ENCODE peak calls at places on chromosomes 11 and 22, in seven cellular contexts. One of them, this sample, is unnamed.

GRCh38 chr22:29060251-29060650 is 1.4 kb downstream of the C22orf31 start:
- DNase-seq in body of pancreas: no peak
- DNase-seq in A549: no peak
- DNase-seq in stomach: no peak
- DNase-seq in right lobe of liver: no peak
- DNase-seq in ovary: no peak
- DNase-seq in adrenal gland: no peak
- DNase-seq in this sample: no peak

GRCh38 chr11:61652135-61652534 is 28.1 kb upstream of the DAGLA start:
- DNase-seq in body of pancreas: no peak
- DNase-seq in A549: no peak
- DNase-seq in stomach: no peak
- DNase-seq in right lobe of liver: no peak
- DNase-seq in ovary: no peak
- DNase-seq in adrenal gland: no peak
- DNase-seq in this sample: no peak

GRCh38 chr11:8867856-8868705 is 42.9 kb upstream of the AKIP1 start:
- DNase-seq in body of pancreas: no peak
- DNase-seq in A549: no peak
- DNase-seq in stomach: no peak
- DNase-seq in right lobe of liver: no peak
- DNase-seq in ovary: no peak
- DNase-seq in adrenal gland: no peak
- DNase-seq in this sample: no peak

GRCh38 chr11:104105155-104105554 is 58.8 kb downstream of the PDGFD start:
- DNase-seq in body of pancreas: no peak
- DNase-seq in A549: no peak
- DNase-seq in stomach: no peak
- DNase-seq in right lobe of liver: no peak
- DNase-seq in ovary: no peak
- DNase-seq in adrenal gland: no peak
- DNase-seq in this sample: no peak

GRCh38 chr11:60782393-60783140 is 2.6 kb upstream of the MS4A10 start:
- DNase-seq in body of pancreas: no peak
- DNase-seq in A549: no peak
- DNase-seq in stomach: no peak
- DNase-seq in right lobe of liver: no peak
- DNase-seq in ovary: no peak
- DNase-seq in adrenal gland: no peak
- DNase-seq in this sample: no peak

GRCh38 chr11:27085115-27085514 is 44.5 kb downstream of the BBOX1 start:
- DNase-seq in body of pancreas: no peak
- DNase-seq in A549: no peak
- DNase-seq in stomach: no peak
- DNase-seq in right lobe of liver: no peak
- DNase-seq in ovary: no peak
- DNase-seq in adrenal gland: no peak
- DNase-seq in this sample: no peak

GRCh38 chr11:76327756-76328388 is 53.1 kb downstream of the THAP12 start:
- DNase-seq in body of pancreas: no peak
- DNase-seq in A549: no peak
- DNase-seq in stomach: no peak
- DNase-seq in right lobe of liver: peak
- DNase-seq in ovary: no peak
- DNase-seq in adrenal gland: no peak
- DNase-seq in this sample: no peak

GRCh38 chr11:113401718-113402117 is 14.1 kb downstream of the ANKK1 start:
- DNase-seq in body of pancreas: peak
- DNase-seq in A549: peak
- DNase-seq in stomach: peak
- DNase-seq in right lobe of liver: no peak
- DNase-seq in ovary: no peak
- DNase-seq in adrenal gland: peak
- DNase-seq in this sample: peak

GRCh38 chr11:27720277-27720830 is 20.1 kb upstream of the BDNF start:
- DNase-seq in body of pancreas: peak
- DNase-seq in A549: peak
- DNase-seq in stomach: no peak
- DNase-seq in right lobe of liver: peak
- DNase-seq in ovary: no peak
- DNase-seq in adrenal gland: peak
- DNase-seq in this sample: no peak

GRCh38 chr22:37483594-37484114 is 2.5 kb downstream of the MFNG start:
- DNase-seq in body of pancreas: no peak
- DNase-seq in A549: no peak
- DNase-seq in stomach: no peak
- DNase-seq in right lobe of liver: no peak
- DNase-seq in ovary: no peak
- DNase-seq in adrenal gland: no peak
- DNase-seq in this sample: no peak

GRCh38 chr11:34308821-34309585 is 48.8 kb downstream of the ABTB2 start:
- DNase-seq in body of pancreas: no peak
- DNase-seq in A549: no peak
- DNase-seq in stomach: no peak
- DNase-seq in right lobe of liver: peak
- DNase-seq in ovary: no peak
- DNase-seq in adrenal gland: peak
- DNase-seq in this sample: no peak

GRCh38 chr22:50141891-50142363 is 28.6 kb upstream of the PANX2 start:
- DNase-seq in body of pancreas: no peak
- DNase-seq in A549: no peak
- DNase-seq in stomach: no peak
- DNase-seq in right lobe of liver: no peak
- DNase-seq in ovary: no peak
- DNase-seq in adrenal gland: no peak
- DNase-seq in this sample: no peak

GRCh38 chr22:45966320-45966891 is 10.6 kb downstream of the WNT7B start:
- DNase-seq in body of pancreas: peak
- DNase-seq in A549: no peak
- DNase-seq in stomach: no peak
- DNase-seq in right lobe of liver: no peak
- DNase-seq in ovary: no peak
- DNase-seq in adrenal gland: no peak
- DNase-seq in this sample: no peak

GRCh38 chr22:43007519-43008102 is 7.3 kb downstream of the PACSIN2 start:
- DNase-seq in body of pancreas: peak
- DNase-seq in A549: no peak
- DNase-seq in stomach: peak
- DNase-seq in right lobe of liver: no peak
- DNase-seq in ovary: no peak
- DNase-seq in adrenal gland: peak
- DNase-seq in this sample: no peak

GRCh38 chr22:32380991-32381390 is 23.3 kb downstream of the RFPL3 start:
- DNase-seq in body of pancreas: no peak
- DNase-seq in A549: no peak
- DNase-seq in stomach: no peak
- DNase-seq in right lobe of liver: no peak
- DNase-seq in ovary: no peak
- DNase-seq in adrenal gland: no peak
- DNase-seq in this sample: no peak

GRCh38 chr22:37428649-37429586 is 1.6 kb upstream of the ELFN2 start:
- DNase-seq in body of pancreas: no peak
- DNase-seq in A549: peak
- DNase-seq in stomach: peak
- DNase-seq in right lobe of liver: peak
- DNase-seq in ovary: no peak
- DNase-seq in adrenal gland: peak
- DNase-seq in this sample: no peak

GRCh38 chr22:26554956-26555355 is 35.0 kb downstream of the TPST2 start:
- DNase-seq in body of pancreas: no peak
- DNase-seq in A549: no peak
- DNase-seq in stomach: no peak
- DNase-seq in right lobe of liver: no peak
- DNase-seq in ovary: no peak
- DNase-seq in adrenal gland: no peak
- DNase-seq in this sample: no peak

GRCh38 chr11:19957301-19957985 is 202.8 kb downstream of the DBX1 start:
- DNase-seq in body of pancreas: no peak
- DNase-seq in A549: no peak
- DNase-seq in stomach: no peak
- DNase-seq in right lobe of liver: no peak
- DNase-seq in ovary: no peak
- DNase-seq in adrenal gland: no peak
- DNase-seq in this sample: peak

GRCh38 chr11:31887180-31887579 is 76.1 kb upstream of the PAX6 start:
- DNase-seq in body of pancreas: no peak
- DNase-seq in A549: no peak
- DNase-seq in stomach: no peak
- DNase-seq in right lobe of liver: no peak
- DNase-seq in ovary: no peak
- DNase-seq in adrenal gland: no peak
- DNase-seq in this sample: no peak

GRCh38 chr22:42217019-42217751 is 53.3 kb downstream of the TCF20 start:
- DNase-seq in body of pancreas: no peak
- DNase-seq in A549: no peak
- DNase-seq in stomach: no peak
- DNase-seq in right lobe of liver: no peak
- DNase-seq in ovary: no peak
- DNase-seq in adrenal gland: no peak
- DNase-seq in this sample: no peak

GRCh38 chr11:33620423-33621120 is 80.1 kb downstream of the C11orf91 start:
- DNase-seq in body of pancreas: no peak
- DNase-seq in A549: no peak
- DNase-seq in stomach: no peak
- DNase-seq in right lobe of liver: no peak
- DNase-seq in ovary: no peak
- DNase-seq in adrenal gland: no peak
- DNase-seq in this sample: no peak

GRCh38 chr11:64323373-64323772 is 5.5 kb downstream of the PRDX5 start:
- DNase-seq in body of pancreas: no peak
- DNase-seq in A549: no peak
- DNase-seq in stomach: no peak
- DNase-seq in right lobe of liver: no peak
- DNase-seq in ovary: no peak
- DNase-seq in adrenal gland: no peak
- DNase-seq in this sample: no peak

GRCh38 chr22:37138879-37139561 is 10.7 kb downstream of the IL2RB start:
- DNase-seq in body of pancreas: no peak
- DNase-seq in A549: no peak
- DNase-seq in stomach: no peak
- DNase-seq in right lobe of liver: no peak
- DNase-seq in ovary: no peak
- DNase-seq in adrenal gland: no peak
- DNase-seq in this sample: no peak

GRCh38 chr11:119015054-119015611 is 3.0 kb downstream of the RPS25 start:
- DNase-seq in body of pancreas: no peak
- DNase-seq in A549: no peak
- DNase-seq in stomach: no peak
- DNase-seq in right lobe of liver: no peak
- DNase-seq in ovary: no peak
- DNase-seq in adrenal gland: no peak
- DNase-seq in this sample: no peak
- TF ChIP-seq POLR2A in body of pancreas: no peak
- TF ChIP-seq POLR2A in A549: no peak
- TF ChIP-seq POLR2A in stomach: no peak
- TF ChIP-seq POLR2A in right lobe of liver: no peak
- TF ChIP-seq POLR2A in ovary: no peak
- TF ChIP-seq POLR2A in adrenal gland: no peak
- TF ChIP-seq POLR2A in this sample: no peak

DNA sequence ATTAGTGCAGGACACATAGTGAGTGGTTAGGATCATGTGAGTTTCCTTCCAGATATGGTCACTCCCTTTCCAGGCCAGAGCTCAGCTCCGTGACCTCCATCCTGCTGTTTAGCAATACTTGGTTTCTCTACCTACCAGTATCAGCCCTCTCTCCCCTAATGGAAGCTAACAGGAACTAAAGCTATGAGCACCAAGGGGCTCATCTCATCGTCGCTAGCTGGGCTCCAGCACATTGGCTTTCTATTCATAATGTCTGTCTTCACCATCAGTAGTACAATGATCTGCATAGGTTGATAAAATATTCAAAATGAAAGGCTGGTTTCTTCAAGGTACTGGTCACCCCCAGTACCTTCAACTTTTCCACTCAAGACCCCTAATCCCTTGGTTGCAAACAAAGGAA is 2.4 kb upstream of the GALNT18 start:
- DNase-seq in body of pancreas: no peak
- DNase-seq in A549: no peak
- DNase-seq in stomach: no peak
- DNase-seq in right lobe of liver: no peak
- DNase-seq in ovary: no peak
- DNase-seq in adrenal gland: no peak
- DNase-seq in this sample: no peak
- TF ChIP-seq CTCF in body of pancreas: no peak
- TF ChIP-seq CTCF in A549: no peak
- TF ChIP-seq CTCF in stomach: no peak
- TF ChIP-seq CTCF in right lobe of liver: no peak
- TF ChIP-seq CTCF in ovary: no peak
- TF ChIP-seq CTCF in adrenal gland: no peak
- TF ChIP-seq CTCF in this sample: no peak

DNA sequence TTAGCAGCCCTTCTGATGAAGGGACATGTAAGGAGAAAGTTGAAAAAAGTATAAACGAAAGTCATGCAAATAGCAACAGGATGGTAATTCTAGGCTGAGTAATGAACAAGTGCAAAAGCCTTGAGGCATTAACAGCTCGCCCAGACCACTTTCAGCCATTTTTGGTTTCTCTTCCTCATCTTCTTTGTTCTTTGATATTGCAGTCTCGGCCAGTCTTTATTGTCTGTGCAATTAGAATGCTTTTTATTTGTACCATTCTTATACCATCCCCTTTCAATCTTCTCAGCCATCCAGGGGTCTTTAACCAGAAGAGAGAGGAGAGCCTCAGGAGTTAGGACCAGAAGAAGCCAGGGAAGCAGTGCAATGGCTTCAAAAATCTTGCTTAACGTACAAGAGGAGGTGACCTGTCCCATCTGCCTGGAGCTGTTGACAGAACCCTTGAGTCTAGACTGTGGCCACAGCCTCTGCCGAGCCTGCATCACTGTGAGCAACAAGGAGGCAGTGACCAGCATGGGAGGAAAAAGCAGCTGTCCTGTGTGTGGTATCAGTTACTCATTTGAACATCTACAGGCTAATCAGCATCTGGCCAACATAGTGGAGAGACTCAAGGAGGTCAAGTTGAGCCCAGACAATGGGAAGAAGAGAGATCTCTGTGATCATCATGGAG is 7.3 kb downstream of the TRIM34 start:
- DNase-seq in body of pancreas: no peak
- DNase-seq in A549: no peak
- DNase-seq in stomach: no peak
- DNase-seq in right lobe of liver: no peak
- DNase-seq in ovary: no peak
- DNase-seq in adrenal gland: no peak
- DNase-seq in this sample: no peak
- H3K4me3 ChIP-seq in body of pancreas: no peak
- H3K4me3 ChIP-seq in A549: no peak
- H3K4me3 ChIP-seq in stomach: no peak
- H3K4me3 ChIP-seq in right lobe of liver: no peak
- H3K4me3 ChIP-seq in ovary: no peak
- H3K4me3 ChIP-seq in adrenal gland: no peak
- H3K4me3 ChIP-seq in this sample: no peak

DNA sequence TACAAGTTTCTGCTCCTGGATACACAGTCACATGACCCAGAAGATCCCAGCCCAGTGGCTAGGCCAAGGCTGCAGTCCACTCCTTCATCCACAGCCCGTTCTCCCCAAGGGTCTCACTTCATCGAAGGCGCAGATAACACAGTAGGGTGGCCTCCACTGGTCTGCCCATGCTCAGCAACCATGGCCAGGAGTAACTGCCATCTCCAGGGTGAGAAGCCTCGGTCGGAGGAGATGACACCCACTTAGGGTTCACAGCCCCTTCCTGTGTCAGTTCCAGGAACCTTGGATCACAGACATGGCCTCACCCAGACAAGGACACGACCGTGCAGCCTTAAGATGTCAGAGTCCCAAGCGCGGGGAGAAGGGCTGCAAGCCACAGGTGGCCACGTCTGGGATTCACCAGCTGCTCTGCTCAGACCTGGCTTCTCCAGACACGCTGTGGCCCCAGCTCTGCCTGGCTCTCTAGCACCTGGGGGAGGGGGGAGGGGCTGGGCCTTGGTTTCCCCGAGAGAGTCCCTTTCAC is 2.6 kb downstream of the BET1L start:
- DNase-seq in body of pancreas: no peak
- DNase-seq in A549: no peak
- DNase-seq in stomach: peak
- DNase-seq in right lobe of liver: peak
- DNase-seq in ovary: peak
- DNase-seq in adrenal gland: no peak
- DNase-seq in this sample: peak
- TF ChIP-seq POLR2A in body of pancreas: no peak
- TF ChIP-seq POLR2A in A549: no peak
- TF ChIP-seq POLR2A in stomach: no peak
- TF ChIP-seq POLR2A in right lobe of liver: no peak
- TF ChIP-seq POLR2A in ovary: no peak
- TF ChIP-seq POLR2A in adrenal gland: no peak
- TF ChIP-seq POLR2A in this sample: no peak